ENCODE peak calls at places on chromosomes 12 and 14, in five cellular contexts. E is GM23248, J is GM23338, G is hepatocyte, K is PC-3. O is an unnamed sample.

GRCh38 chr12:102691773-102692555 is 211.6 kb upstream of the IGF1 start:
- DNase-seq in E (no peak), J (peak; percentile 53), G (no peak), K (no peak), O (peak; percentile 77)

GRCh38 chr14:20603813-20604212 is 12.6 kb upstream of the RNASE12 start:
- DNase-seq in E (no peak), J (no peak), G (no peak), K (no peak), O (no peak)

GRCh38 chr14:72906879-72907278 is 13.0 kb upstream of the DPF3 start:
- DNase-seq in E (peak; percentile 41), J (no peak), G (no peak), K (no peak), O (no peak)

GRCh38 chr14:101315802-101316296 is 245.4 kb upstream of the DIO3 start:
- DNase-seq in E (no peak), J (no peak), G (peak; percentile 83), K (peak; percentile 70), O (peak; percentile 70)

GRCh38 chr12:128966411-128966810 is 113.1 kb downstream of the GLT1D1 start:
- DNase-seq in E (no peak), J (no peak), G (no peak), K (no peak), O (no peak)

GRCh38 chr14:30558362-30558674 is 640 bp upstream of the G2E3 start:
- DNase-seq in E (no peak), J (no peak), G (no peak), K (no peak), O (no peak)

GRCh38 chr12:72747460-72747859 is 475.3 kb downstream of the TRHDE start:
- DNase-seq in E (no peak), J (no peak), G (peak; percentile 10), K (peak; percentile 6), O (no peak)

GRCh38 chr14:68756071-68756481 is 36.8 kb downstream of the ZFP36L1 start:
- DNase-seq in E (peak; percentile 73), J (no peak), G (peak; percentile 51), K (no peak), O (no peak)

GRCh38 chr14:30194769-30195168 is 267.1 kb upstream of the PRKD1 start:
- DNase-seq in E (peak; percentile 85), J (no peak), G (no peak), K (peak; percentile 7), O (no peak)

GRCh38 chr12:59164991-59165718 is 244.9 kb upstream of the LRIG3 start:
- DNase-seq in E (peak; percentile 79), J (peak; percentile 76), G (peak; percentile 61), K (peak; percentile 64), O (peak; percentile 15)

GRCh38 chr14:105495101-105495989 is 4.3 kb downstream of the TEDC1 start:
- DNase-seq in E (no peak), J (no peak), G (peak; percentile 8), K (no peak), O (no peak)

GRCh38 chr12:49225551-49226166 is 36.8 kb upstream of the TUBA1A start:
- DNase-seq in E (peak; percentile 14), J (peak; percentile 23), G (no peak), K (peak; percentile 47), O (peak; percentile 31)

GRCh38 chr12:114680498-114681148 is 3.4 kb downstream of the TBX3 start:
- DNase-seq in E (peak; percentile 58), J (no peak), G (no peak), K (peak; percentile 33), O (no peak)

GRCh38 chr14:75011356-75012097 is 8.8 kb downstream of the EIF2B2 start:
- DNase-seq in E (peak; percentile 87), J (no peak), G (no peak), K (peak; percentile 48), O (no peak)

GRCh38 chr12:19127270-19127669 is 2.3 kb upstream of the PLEKHA5 start:
- DNase-seq in E (no peak), J (no peak), G (no peak), K (no peak), O (no peak)

GRCh38 chr12:108620236-108620879 is 13.3 kb downstream of the SELPLG start:
- DNase-seq in E (peak; percentile 55), J (no peak), G (no peak), K (no peak), O (peak; percentile 57)

GRCh38 chr14:95835331-95835730 is 41.3 kb upstream of the TUNAR start:
- DNase-seq in E (no peak), J (no peak), G (no peak), K (no peak), O (no peak)

GRCh38 chr12:116492703-116493324 is 66.4 kb upstream of the MAP1LC3B2 start:
- DNase-seq in E (peak; percentile 91), J (peak; percentile 58), G (peak; percentile 50), K (peak; percentile 98), O (peak; percentile 80)

GRCh38 chr12:2267624-2268477 is 215.1 kb downstream of the CACNA1C start:
- DNase-seq in E (peak; percentile 88), J (peak; percentile 47), G (peak; percentile 60), K (no peak), O (no peak)

GRCh38 chr12:67460388-67460787 is 188.2 kb upstream of the DYRK2 start:
- DNase-seq in E (no peak), J (no peak), G (no peak), K (peak; percentile 25), O (no peak)

GRCh38 chr12:121803861-121804416 is at the start of gene SETD1B:
- DNase-seq in E (peak; percentile 75), J (peak; percentile 82), G (peak; percentile 69), K (peak; percentile 51), O (no peak)

GRCh38 chr14:36582011-36582873 is at the start of gene NKX2-8:
- DNase-seq in E (no peak), J (peak; percentile 70), G (peak; percentile 19), K (no peak), O (peak; percentile 30)

GRCh38 chr14:36579573-36580140 is 2.8 kb downstream of the NKX2-8 start:
- DNase-seq in E (no peak), J (peak; percentile 65), G (no peak), K (no peak), O (no peak)

GRCh38 chr14:36580856-36581831 is 1.3 kb downstream of the NKX2-8 start:
- DNase-seq in E (peak; percentile 62), J (peak; percentile 83), G (peak; percentile 67), K (peak; percentile 48), O (peak; percentile 41)

GRCh38 chr14:36579001-36579555 is 3.3 kb downstream of the NKX2-8 start:
- DNase-seq in E (no peak), J (no peak), G (no peak), K (no peak), O (no peak)

GRCh38 chr14:36580141-36580855 is 2.1 kb downstream of the NKX2-8 start:
- DNase-seq in E (no peak), J (peak; percentile 72), G (no peak), K (no peak), O (no peak)
- TF ChIP-seq EZH2 in E (peak; percentile 90), J (peak; percentile 84), G (peak; percentile 34), K (no peak), O (no peak)

DNA sequence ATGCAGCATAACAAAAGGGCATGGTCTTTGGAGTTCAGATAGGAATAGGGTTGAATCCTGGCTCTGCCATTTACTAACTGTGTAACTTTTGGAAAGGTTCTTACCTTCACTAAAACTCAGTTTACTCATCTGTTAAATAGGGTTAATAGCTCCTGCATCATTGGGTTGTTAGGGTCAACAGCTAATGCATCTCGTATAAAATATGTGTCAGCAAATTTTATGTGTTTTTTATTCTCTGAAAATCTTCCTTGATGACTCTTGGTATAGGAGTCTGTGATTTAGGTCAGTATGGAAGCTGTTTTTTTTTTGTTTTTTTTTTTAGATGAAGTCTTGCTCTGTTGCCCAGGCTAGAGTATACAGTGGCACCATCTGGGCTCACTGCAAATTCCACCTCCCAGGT is 36.1 kb upstream of the SRP54 start:
- DNase-seq in E (no peak), J (no peak), G (no peak), K (no peak), O (no peak)
- H3K9me2 ChIP-seq in E (no peaks in the 10 kb centered on the region), J (peaks cover 4% of the 10 kb centered on the region), G (no peaks in the 10 kb centered on the region), K (no peaks in the 10 kb centered on the region), O (no peaks in the 10 kb centered on the region)

GRCh38 chr12:54017027-54017788 is 8.4 kb downstream of the HOXC8 start:
- DNase-seq in E (peak; percentile 71), J (peak; percentile 71), G (no peak), K (peak; percentile 22), O (no peak)
- TF ChIP-seq EZH2 in E (no peak), J (peak; percentile 76), G (no peak), K (no peak), O (no peak)

GRCh38 chr14:103704708-103705107 is 10.5 kb downstream of the XRCC3 start:
- DNase-seq in E (no peak), J (no peak), G (no peak), K (no peak), O (no peak)

GRCh38 chr14:103705158-103705523 is 10.1 kb downstream of the XRCC3 start:
- DNase-seq in E (no peak), J (no peak), G (no peak), K (no peak), O (peak; percentile 100)

GRCh38 chr14:103702497-103703432 is 12.5 kb downstream of the XRCC3 start:
- DNase-seq in E (no peak), J (no peak), G (no peak), K (no peak), O (no peak)

GRCh38 chr14:103702095-103702494 is 13.2 kb downstream of the XRCC3 start:
- DNase-seq in E (no peak), J (no peak), G (no peak), K (no peak), O (no peak)

GRCh38 chr14:103703433-103704385 is 11.5 kb downstream of the XRCC3 start:
- DNase-seq in E (no peak), J (no peak), G (no peak), K (no peak), O (no peak)
- H3K9me2 ChIP-seq in E (no peaks in the 10 kb centered on the region), J (no peaks in the 10 kb centered on the region), G (no peaks in the 10 kb centered on the region), K (no peaks in the 10 kb centered on the region), O (no peaks in the 10 kb centered on the region)